ENCODE peak calls at places on chromosomes 16 and 17, in eight cellular contexts. M, K, C, Y, A, Z, U and O are unnamed samples. For H3K9me2 and H3K4me1, the result is how much of the 10 kb centered on the place peaks cover.

GRCh38 chr16:12536412-12536746 is 267.3 kb downstream of the CPPED1 start:
- DNase-seq in M (no peak), K (no peak), C (no peak), Y (no peak), A (no peak), Z (no peak), U (no peak), O (no peak)

GRCh38 chr16:29804455-29805231 is 1.7 kb upstream of the MAZ start:
- DNase-seq in M (peak), K (peak), C (no peak), Y (peak), A (peak), Z (peak), U (no peak), O (no peak)

GRCh38 chr17:21283482-21284318 is 811 bp upstream of the MAP2K3 start:
- DNase-seq in M (peak), K (peak), C (peak), Y (peak), A (no peak), Z (peak), U (peak), O (peak)

GRCh38 chr16:69187891-69188451 is 1.0 kb downstream of the SNTB2 start:
- DNase-seq in M (peak), K (peak), C (peak), Y (peak), A (peak), Z (peak), U (no peak), O (peak)

GRCh38 chr17:78781339-78782304 is at the start of gene CYTH1:
- DNase-seq in M (peak), K (peak), C (peak), Y (peak), A (peak), Z (peak), U (no peak), O (peak)

GRCh38 chr16:55204094-55204493 is 119.9 kb upstream of the IRX6 start:
- DNase-seq in M (no peak), K (no peak), C (no peak), Y (no peak), A (no peak), Z (no peak), U (no peak), O (no peak)

GRCh38 chr16:73956592-73957495 is 339.8 kb upstream of the PSMD7 start:
- DNase-seq in M (peak), K (peak), C (peak), Y (peak), A (peak), Z (peak), U (peak), O (peak)

GRCh38 chr16:2838928-2839327 is 8.8 kb downstream of the ZG16B start:
- DNase-seq in M (peak), K (peak), C (peak), Y (peak), A (peak), Z (no peak), U (no peak), O (peak)

GRCh38 chr16:70712359-70712758 is 26.5 kb upstream of the MTSS2 start:
- DNase-seq in M (no peak), K (no peak), C (no peak), Y (no peak), A (no peak), Z (no peak), U (no peak), O (no peak)

GRCh38 chr17:7887038-7887481 is 1.5 kb upstream of the CHD3 start:
- DNase-seq in M (peak), K (peak), C (no peak), Y (no peak), A (no peak), Z (no peak), U (no peak), O (no peak)

GRCh38 chr17:19718041-19718612 is 1.7 kb upstream of the SLC47A2 start:
- DNase-seq in M (no peak), K (no peak), C (no peak), Y (no peak), A (no peak), Z (no peak), U (no peak), O (no peak)

GRCh38 chr17:63519972-63520882 is 2.9 kb upstream of the KCNH6 start:
- DNase-seq in M (no peak), K (peak), C (peak), Y (no peak), A (no peak), Z (no peak), U (no peak), O (peak)

GRCh38 chr17:79039171-79039570 is 15.2 kb downstream of the C1QTNF1 start:
- DNase-seq in M (no peak), K (no peak), C (no peak), Y (no peak), A (no peak), Z (no peak), U (no peak), O (no peak)

GRCh38 chr16:30185683-30186421 is 2.5 kb downstream of the CORO1A start:
- DNase-seq in M (no peak), K (peak), C (no peak), Y (peak), A (peak), Z (no peak), U (no peak), O (no peak)

GRCh38 chr17:78821961-78822360 is 18.7 kb downstream of the USP36 start:
- DNase-seq in M (peak), K (no peak), C (no peak), Y (no peak), A (no peak), Z (no peak), U (no peak), O (no peak)

GRCh38 chr17:58325976-58326468 is 2.6 kb downstream of the TSPOAP1 start:
- DNase-seq in M (no peak), K (no peak), C (no peak), Y (peak), A (peak), Z (no peak), U (no peak), O (no peak)

GRCh38 chr16:47143329-47143676 is 442 bp downstream of the NETO2 start:
- DNase-seq in M (peak), K (peak), C (peak), Y (peak), A (peak), Z (peak), U (peak), O (peak)

GRCh38 chr17:66753126-66753920 is 81.6 kb upstream of the CACNG5 start:
- DNase-seq in M (no peak), K (no peak), C (no peak), Y (no peak), A (no peak), Z (no peak), U (no peak), O (no peak)

GRCh38 chr16:52537463-52537862 is 9.5 kb downstream of the TOX3 start:
- DNase-seq in M (no peak), K (no peak), C (peak), Y (no peak), A (no peak), Z (no peak), U (no peak), O (no peak)

GRCh38 chr17:18186271-18186982 is 2.8 kb downstream of the ALKBH5 start:
- DNase-seq in M (peak), K (no peak), C (no peak), Y (no peak), A (no peak), Z (no peak), U (no peak), O (no peak)

GRCh38 chr16:9088848-9089247 is 2.6 kb upstream of the HAPSTR1 start:
- DNase-seq in M (no peak), K (no peak), C (no peak), Y (no peak), A (no peak), Z (no peak), U (no peak), O (no peak)

GRCh38 chr16:24482681-24483202 is 56.6 kb upstream of the RBBP6 start:
- DNase-seq in M (no peak), K (peak), C (no peak), Y (no peak), A (no peak), Z (no peak), U (no peak), O (no peak)

GRCh38 chr17:51799240-51799639 is 359.3 kb downstream of the CA10 start:
- DNase-seq in M (no peak), K (no peak), C (no peak), Y (no peak), A (no peak), Z (no peak), U (no peak), O (no peak)

GRCh38 chr16:78444-79145 is 570 bp downstream of the MPG start:
- DNase-seq in M (peak), K (no peak), C (peak), Y (peak), A (peak), Z (no peak), U (no peak), O (peak)

GRCh38 chr16:29254676-29255495 is 151.6 kb downstream of the NPIPB11 start:
- DNase-seq in M (no peak), K (no peak), C (no peak), Y (no peak), A (no peak), Z (no peak), U (no peak), O (no peak)

GRCh38 chr17:76199466-76199865 is 40.8 kb downstream of the RNF157 start:
- DNase-seq in M (no peak), K (no peak), C (no peak), Y (no peak), A (no peak), Z (no peak), U (no peak), O (no peak)

GRCh38 chr17:51298508-51299371 is 38.4 kb downstream of the UTP18 start:
- DNase-seq in M (peak), K (peak), C (peak), Y (peak), A (peak), Z (no peak), U (peak), O (peak)

GRCh38 chr17:10681866-10682446 is 15.4 kb downstream of the SCO1 start:
- DNase-seq in M (peak), K (no peak), C (no peak), Y (no peak), A (no peak), Z (no peak), U (no peak), O (no peak)

GRCh38 chr17:48860034-48860433 is 29.2 kb downstream of the CALCOCO2 start:
- DNase-seq in M (peak), K (peak), C (no peak), Y (no peak), A (no peak), Z (no peak), U (no peak), O (no peak)

GRCh38 chr16:19809121-19809635 is 75.5 kb downstream of the GPRC5B start:
- DNase-seq in M (no peak), K (no peak), C (no peak), Y (no peak), A (no peak), Z (peak), U (no peak), O (peak)

GRCh38 chr17:79053251-79053925 is 21.2 kb upstream of the ENGASE start:
- DNase-seq in M (peak), K (no peak), C (no peak), Y (no peak), A (no peak), Z (no peak), U (no peak), O (peak)

GRCh38 chr16:27470567-27471431 is 68.8 kb downstream of the IL21R start:
- DNase-seq in M (peak), K (no peak), C (no peak), Y (no peak), A (no peak), Z (peak), U (no peak), O (no peak)

GRCh38 chr17:43995150-43995471 is 9.3 kb upstream of the NAGS start:
- DNase-seq in M (no peak), K (no peak), C (no peak), Y (no peak), A (no peak), Z (no peak), U (no peak), O (no peak)

GRCh38 chr17:34393401-34393800 is 30.4 kb upstream of the CCL1 start:
- DNase-seq in M (no peak), K (no peak), C (no peak), Y (no peak), A (no peak), Z (no peak), U (no peak), O (no peak)

GRCh38 chr17:42881768-42882565 is 18.6 kb upstream of the G6PC1 start:
- DNase-seq in M (no peak), K (no peak), C (no peak), Y (no peak), A (no peak), Z (no peak), U (no peak), O (no peak)

GRCh38 chr16:69890114-69890890 is 60.8 kb upstream of the CLEC18A start:
- DNase-seq in M (peak), K (peak), C (peak), Y (no peak), A (no peak), Z (no peak), U (no peak), O (no peak)

GRCh38 chr16:70705056-70705455 is 19.2 kb upstream of the MTSS2 start:
- DNase-seq in M (peak), K (no peak), C (no peak), Y (no peak), A (no peak), Z (no peak), U (no peak), O (no peak)

GRCh38 chr16:85451646-85452363 is 161.3 kb upstream of the GSE1 start:
- DNase-seq in M (no peak), K (no peak), C (no peak), Y (no peak), A (no peak), Z (no peak), U (no peak), O (no peak)

GRCh38 chr16:85449195-85449884 is 163.8 kb upstream of the GSE1 start:
- DNase-seq in M (no peak), K (no peak), C (no peak), Y (no peak), A (no peak), Z (no peak), U (no peak), O (no peak)

GRCh38 chr16:85447657-85448313 is 165.3 kb upstream of the GSE1 start:
- DNase-seq in M (no peak), K (no peak), C (no peak), Y (no peak), A (no peak), Z (no peak), U (no peak), O (no peak)

GRCh38 chr16:85448557-85449194 is 164.4 kb upstream of the GSE1 start:
- DNase-seq in M (no peak), K (no peak), C (peak), Y (no peak), A (peak), Z (no peak), U (no peak), O (no peak)

GRCh38 chr16:85449885-85450245 is 163.3 kb upstream of the GSE1 start:
- DNase-seq in M (no peak), K (no peak), C (no peak), Y (no peak), A (peak), Z (no peak), U (no peak), O (no peak)
- H3K9me2 ChIP-seq in M (under half), K (under half), C (under half), Y (under half), A (under half), Z (under half), U (under half), O (under half)

GRCh38 chr16:87957296-87958069 is 6.2 kb downstream of the BANP start:
- DNase-seq in M (no peak), K (no peak), C (no peak), Y (no peak), A (no peak), Z (no peak), U (no peak), O (no peak)
- H3K4me1 ChIP-seq in M (under half), K (under half), C (under half), Y (under half), A (under half), Z (under half), U (under half), O (under half)

DNA sequence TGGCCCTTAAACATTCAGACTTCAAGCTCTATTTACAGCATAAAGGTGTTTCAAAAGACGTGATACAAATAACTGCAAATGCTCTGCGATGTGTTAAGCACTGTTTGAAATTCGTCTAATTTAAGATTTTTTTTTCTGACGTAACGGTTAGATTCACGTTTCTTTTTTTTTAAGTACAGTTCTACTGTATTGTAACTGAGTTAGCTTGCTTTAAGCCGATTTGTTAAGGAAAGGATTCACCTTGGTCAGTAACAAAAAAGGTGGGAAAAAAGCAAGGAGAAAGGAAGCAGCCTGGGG is 681 bp upstream of the MAPT start:
- DNase-seq in M (no peak), K (no peak), C (no peak), Y (no peak), A (no peak), Z (no peak), U (no peak), O (no peak)
- H3K27ac ChIP-seq in M (no peak), K (no peak), C (peak), Y (no peak), A (no peak), Z (no peak), U (peak), O (no peak)

DNA sequence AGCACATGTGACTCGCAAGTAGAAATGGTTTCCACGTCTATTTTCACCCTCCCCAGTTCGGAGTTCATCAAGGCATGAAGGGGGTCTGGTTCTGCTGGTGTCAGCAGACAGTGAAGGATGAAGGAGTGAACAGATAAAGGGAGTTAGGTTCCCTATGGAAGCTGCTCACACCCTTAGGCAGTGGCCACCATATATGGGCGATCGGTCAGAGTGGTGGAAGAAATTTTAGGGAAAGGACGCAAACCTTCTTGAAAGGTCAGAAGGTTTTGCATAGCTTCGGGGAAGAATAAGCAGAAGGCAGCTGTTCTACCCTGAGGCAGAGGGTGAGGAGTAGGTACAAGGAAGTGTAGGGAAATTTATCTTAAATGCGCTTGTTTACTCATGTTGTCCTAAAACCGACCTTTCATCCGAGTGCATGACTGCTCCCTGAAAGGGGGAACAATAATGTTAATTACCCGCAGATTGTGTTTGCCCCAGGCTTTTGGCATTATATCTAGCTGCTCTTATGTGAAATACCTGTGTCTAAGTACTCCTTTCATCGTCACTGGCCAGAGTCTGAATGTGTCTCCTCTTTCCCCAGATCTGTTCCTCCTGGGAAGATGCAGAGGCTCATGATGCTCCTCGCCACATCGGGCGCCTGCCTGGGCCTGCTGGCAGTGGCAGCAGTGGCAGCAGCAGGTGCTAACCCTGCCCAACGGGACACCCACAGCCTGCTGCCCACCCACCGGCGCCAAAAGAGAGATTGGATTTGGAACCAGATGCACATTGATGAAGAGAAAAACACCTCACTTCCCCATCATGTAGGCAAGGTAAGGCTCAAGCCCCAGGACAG is 12.5 kb downstream of the CDH5 start:
- DNase-seq in M (no peak), K (no peak), C (no peak), Y (no peak), A (no peak), Z (peak), U (no peak), O (no peak)
- H3K9me2 ChIP-seq in M (under half), K (under half), C (under half), Y (under half), A (under half), Z (under half), U (under half), O (under half)

DNA sequence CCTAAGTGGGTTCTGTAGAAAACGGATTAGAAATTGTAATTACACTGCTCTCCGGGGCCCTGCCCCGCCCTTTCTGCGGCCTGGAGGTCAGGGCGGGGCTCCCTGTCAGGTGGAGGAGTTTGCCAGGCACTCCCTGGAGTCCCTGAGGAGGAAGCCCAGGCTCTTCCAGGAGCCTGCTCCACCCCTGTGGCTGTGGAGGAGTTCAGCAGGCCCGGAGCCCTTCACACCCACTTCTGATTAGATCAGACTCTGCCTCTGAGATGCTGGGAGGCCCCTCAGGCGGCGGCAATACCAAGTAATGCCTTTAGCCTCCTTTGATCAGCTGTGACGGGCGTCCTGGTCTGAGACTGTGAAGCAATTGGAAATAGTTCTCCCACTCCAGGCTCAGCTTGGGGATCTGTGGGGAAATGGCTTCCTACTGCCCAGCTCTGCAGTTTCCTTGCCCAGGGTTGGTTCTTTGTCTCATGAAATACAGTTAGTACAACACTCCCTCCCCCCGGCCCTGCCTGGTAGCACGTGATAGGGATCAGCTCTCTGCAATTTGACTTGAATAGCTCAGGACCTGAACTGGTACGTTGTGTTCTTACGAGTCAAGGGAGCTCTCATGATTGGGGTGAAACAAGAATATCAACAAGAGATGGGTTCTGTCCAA is 22.3 kb downstream of the BAIAP2 start:
- DNase-seq in M (peak), K (no peak), C (peak), Y (no peak), A (no peak), Z (peak), U (no peak), O (peak)
- H3K4me1 ChIP-seq in M (under half), K (under half), C (under half), Y (under half), A (under half), Z (under half), U (under half), O (under half)

GRCh38 chr17:68290268-68290954 is 516 bp downstream of the SLC16A6 start:
- DNase-seq in M (peak), K (peak), C (peak), Y (peak), A (peak), Z (peak), U (no peak), O (peak)

GRCh38 chr17:68290955-68291835 is at the start of the genes ARSG and SLC16A6:
- DNase-seq in M (peak), K (peak), C (peak), Y (peak), A (peak), Z (peak), U (peak), O (peak)

GRCh38 chr17:68293490-68294195 is 2.3 kb downstream of the ARSG start:
- DNase-seq in M (no peak), K (no peak), C (no peak), Y (peak), A (no peak), Z (no peak), U (no peak), O (no peak)

GRCh38 chr17:68292689-68293040 is 1.4 kb downstream of the ARSG start:
- DNase-seq in M (no peak), K (no peak), C (no peak), Y (no peak), A (no peak), Z (no peak), U (no peak), O (no peak)

GRCh38 chr17:68291836-68292688 is 767 bp downstream of the ARSG start:
- DNase-seq in M (peak), K (peak), C (peak), Y (peak), A (peak), Z (peak), U (peak), O (peak)
- H3K27ac ChIP-seq in M (peak), K (no peak), C (no peak), Y (peak), A (peak), Z (peak), U (peak), O (peak)